ENCODE peak calls at places on chromosomes 16 and 17, in ten cellular contexts. X is left cardiac atrium; N is stimulated activated CD4-positive, alpha-beta T cell treated with anti-CD3 and anti-CD28 coated beads, Interleukin-1b, Interleukin-23, amount 100 ng/mL, for 1 hour; Y is activated T-helper 1 cell treated with anti-CD3 and anti-CD28 coated beads, Interleukin-12 subunit alpha, Interleukin-12 subunit beta, Interleukin-2, Interleukin-4 antibody, amounts not matched to agents 30 ng/mL and 10 ng/mL and 1 ng/mL, durations not matched to agents 14 hours and 24 hours and 36 hours; R is AML-193; U is anterior cingulate cortex; A is T-helper 1 cell; G is CD4-positive, CD25-positive, alpha-beta regulatory T cell; P is COR-L47; D is NCI-H345. Q is an unnamed sample.

GRCh38 chr17:36941265-36942021 is 4.2 kb downstream of the LHX1 start:
- DNase-seq in X (no peak), N (no peak), Y (no peak), R (no peak), U (no peak), A (no peak), G (no peak), P (no peak), D (no peak), Q (peak; percentile 36)

GRCh38 chr16:70428178-70428998 is 10.5 kb downstream of the ST3GAL2 start:
- DNase-seq in X (peak; percentile 98), N (no peak), Y (peak; percentile 57), R (peak; percentile 92), U (no peak), A (peak; percentile 62), G (no peak), P (peak; percentile 4), D (no peak), Q (peak; percentile 84)

GRCh38 chr17:31158741-31159377 is 64.1 kb downstream of the NF1 start:
- DNase-seq in X (no peak), N (no peak), Y (no peak), R (no peak), U (no peak), A (peak; percentile 10), G (peak; percentile 58), P (no peak), D (no peak), Q (no peak)

GRCh38 chr17:38322156-38322779 is 21.5 kb downstream of the GPR179 start:
- DNase-seq in X (peak; percentile 68), N (peak; percentile 27), Y (peak; percentile 52), R (peak; percentile 39), U (no peak), A (peak; percentile 49), G (peak; percentile 65), P (peak; percentile 17), D (peak; percentile 45), Q (peak; percentile 60)

GRCh38 chr17:79355186-79355585 is 255.7 kb downstream of the RBFOX3 start:
- DNase-seq in X (peak; percentile 10), N (no peak), Y (no peak), R (no peak), U (no peak), A (no peak), G (no peak), P (no peak), D (peak; percentile 83), Q (no peak)

GRCh38 chr17:8736362-8736761 is 8.3 kb downstream of the CCDC42 start:
- DNase-seq in X (no peak), N (no peak), Y (no peak), R (no peak), U (no peak), A (no peak), G (no peak), P (no peak), D (no peak), Q (no peak)

GRCh38 chr17:81228420-81228819 is 5.7 kb upstream of the CEP131 start:
- DNase-seq in X (no peak), N (no peak), Y (no peak), R (no peak), U (no peak), A (no peak), G (no peak), P (no peak), D (no peak), Q (no peak)

GRCh38 chr16:19410435-19411153 is 7.1 kb upstream of the TMC5 start:
- DNase-seq in X (peak; percentile 36), N (no peak), Y (no peak), R (no peak), U (no peak), A (no peak), G (peak; percentile 4), P (no peak), D (peak; percentile 16), Q (no peak)

GRCh38 chr16:30054959-30055553 is 10.5 kb upstream of the ALDOA start:
- DNase-seq in X (no peak), N (no peak), Y (peak; percentile 39), R (peak; percentile 19), U (no peak), A (peak; percentile 60), G (peak; percentile 63), P (no peak), D (peak; percentile 18), Q (peak; percentile 60)

GRCh38 chr17:50603340-50603739 is 31.3 kb upstream of the ABCC3 start:
- DNase-seq in X (no peak), N (no peak), Y (no peak), R (no peak), U (no peak), A (no peak), G (no peak), P (peak; percentile 68), D (peak; percentile 25), Q (no peak)

GRCh38 chr17:17518019-17518418 is 21.8 kb upstream of the RASD1 start:
- DNase-seq in X (no peak), N (no peak), Y (no peak), R (no peak), U (no peak), A (no peak), G (no peak), P (no peak), D (no peak), Q (no peak)

GRCh38 chr17:48612854-48613691 is 2.0 kb downstream of the HOXB8 start:
- DNase-seq in X (no peak), N (no peak), Y (no peak), R (no peak), U (no peak), A (peak; percentile 38), G (peak; percentile 51), P (peak; percentile 27), D (peak; percentile 65), Q (peak; percentile 34)

GRCh38 chr17:79809530-79810137 is 12.8 kb upstream of the CBX8 start:
- DNase-seq in X (no peak), N (no peak), Y (no peak), R (no peak), U (no peak), A (no peak), G (no peak), P (peak; percentile 77), D (peak; percentile 67), Q (no peak)

GRCh38 chr17:2238432-2239169 is 65.0 kb downstream of the SMG6 start:
- DNase-seq in X (peak; percentile 38), N (no peak), Y (no peak), R (no peak), U (no peak), A (no peak), G (no peak), P (no peak), D (no peak), Q (peak; percentile 38)

GRCh38 chr16:81251871-81252270 is 13.4 kb downstream of the BCO1 start:
- DNase-seq in X (no peak), N (no peak), Y (no peak), R (no peak), U (no peak), A (no peak), G (no peak), P (no peak), D (no peak), Q (no peak)